ENCODE peak calls at places on chromosomes 6 and 20, in four cellular contexts. J is anterior cingulate cortex; O is stimulated activated CD4-positive, alpha-beta T cell treated with anti-CD3 and anti-CD28 coated beads, Interleukin-2, amount 100 ng/mL, for 48 hours; G is NB4. S is an unnamed sample.
A peak's percentile ranks its signal among the peaks of the same experiment; 100 is the strongest.

GRCh38 chr6:32932132-32932868 is 8.5 kb downstream of the HLA-DMB start:
- DNase-seq in G (no peak), O (no peak), J (no peak), S (no peak)

GRCh38 chr6:25883991-25884390 is 9.9 kb upstream of the SLC17A3 start:
- DNase-seq in O (no peak), J (no peak), G (no peak), S (no peak)

GRCh38 chr20:33096921-33097320 is 17.5 kb downstream of the BPIFB4 start:
- DNase-seq in G (no peak), J (no peak), O (no peak), S (no peak)

GRCh38 chr6:111725446-111726112 is 119.9 kb upstream of the TRAF3IP2 start:
- DNase-seq in G (no peak), O (no peak), J (peak; percentile 21), S (no peak)

GRCh38 chr6:111263837-111264236 is 176.5 kb downstream of the SLC16A10 start:
- DNase-seq in J (no peak), G (peak; percentile 75), O (no peak), S (no peak)

GRCh38 chr20:10660661-10661060 is 13.1 kb downstream of the JAG1 start:
- DNase-seq in O (no peak), J (no peak), G (no peak), S (no peak)

GRCh38 chr6:62891065-62891647 is 320.1 kb upstream of the FKBP1C start:
- DNase-seq in G (peak; percentile 25), O (no peak), J (no peak), S (no peak)

GRCh38 chr20:39607124-39607523 is 645.0 kb downstream of the DHX35 start:
- DNase-seq in O (no peak), J (no peak), G (no peak), S (no peak)

GRCh38 chr20:13102689-13103088 is 93.9 kb downstream of the SPTLC3 start:
- DNase-seq in O (no peak), G (no peak), J (no peak), S (no peak)

GRCh38 chr20:419556-420168 is 11.6 kb downstream of the RBCK1 start:
- DNase-seq in G (no peak), J (no peak), O (no peak), S (no peak)

GRCh38 chr6:111750753-111751684 is 122.2 kb downstream of the FYN start:
- DNase-seq in O (no peak), G (no peak), J (no peak), S (no peak)

GRCh38 chr6:106422551-106422950 is 62.0 kb downstream of the CRYBG1 start:
- DNase-seq in J (no peak), O (no peak), G (no peak), S (no peak)

S was measured in Right ventricle myocardium inferior.